ENCODE peak calls at places on chromosomes 12 and 14, in four cellular contexts. S, Y, Q and A are unnamed samples.

GRCh38 chr12:67531051-67531450 is 117.5 kb upstream of the DYRK2 start:
- DNase-seq in Y (no peak), Q (no peak), S (no peak), A (no peak)

GRCh38 chr12:71865166-71865713 is 25.7 kb downstream of the TBC1D15 start:
- DNase-seq in Y (no peak), Q (no peak), S (no peak), A (peak)

GRCh38 chr14:23227566-23227965 is 10.2 kb upstream of the RNF212B start:
- DNase-seq in S (no peak), Q (no peak), Y (no peak), A (no peak)

GRCh38 chr14:55151601-55152000 is 22.5 kb downstream of the LGALS3 start:
- DNase-seq in Y (no peak), Q (no peak), S (no peak), A (peak)

GRCh38 chr12:31204995-31205582 is 120.9 kb downstream of the SINHCAF start:
- DNase-seq in Q (no peak), S (peak), Y (no peak), A (peak)

GRCh38 chr12:48816148-48816854 is 2.0 kb upstream of the CACNB3 start:
- DNase-seq in S (no peak), Q (no peak), Y (no peak), A (no peak)

GRCh38 chr14:46940600-46940999 is 289.0 kb upstream of the RPL10L start:
- DNase-seq in S (no peak), Y (no peak), Q (no peak), A (no peak)

GRCh38 chr12:19031032-19031431 is 98.5 kb upstream of the PLEKHA5 start:
- DNase-seq in Y (no peak), Q (no peak), S (no peak), A (peak)

GRCh38 chr14:99791476-99792283 is 1.5 kb upstream of the EML1 start:
- DNase-seq in Y (no peak), S (no peak), Q (no peak), A (no peak)

GRCh38 chr12:103771466-103771865 is 69.6 kb downstream of the NT5DC3 start:
- DNase-seq in Y (peak), S (no peak), Q (peak), A (peak)
- TF ChIP-seq CEBPB in Y (no peak), S (no peak), Q (no peak), A (no peak)

GRCh38 chr12:54028324-54029201 is at the start of gene HOXC6:
- DNase-seq in S (no peak), Q (no peak), Y (peak), A (no peak)
- TF ChIP-seq CHD1 in S (no peak), Q (no peak), Y (no peak), A (no peak)

GRCh38 chr12:120175537-120175936 is 19.0 kb downstream of the GCN1 start:
- DNase-seq in S (no peak), Q (no peak), Y (no peak), A (no peak)
- TF ChIP-seq CEBPB in S (no peak), Q (no peak), Y (no peak), A (no peak)

GRCh38 chr12:46401703-46402102 is 29.1 kb upstream of the SLC38A2 start:
- DNase-seq in Q (no peak), S (no peak), Y (no peak), A (peak)
- TF ChIP-seq CHD1 in Q (no peak), S (no peak), Y (no peak), A (no peak)

DNA sequence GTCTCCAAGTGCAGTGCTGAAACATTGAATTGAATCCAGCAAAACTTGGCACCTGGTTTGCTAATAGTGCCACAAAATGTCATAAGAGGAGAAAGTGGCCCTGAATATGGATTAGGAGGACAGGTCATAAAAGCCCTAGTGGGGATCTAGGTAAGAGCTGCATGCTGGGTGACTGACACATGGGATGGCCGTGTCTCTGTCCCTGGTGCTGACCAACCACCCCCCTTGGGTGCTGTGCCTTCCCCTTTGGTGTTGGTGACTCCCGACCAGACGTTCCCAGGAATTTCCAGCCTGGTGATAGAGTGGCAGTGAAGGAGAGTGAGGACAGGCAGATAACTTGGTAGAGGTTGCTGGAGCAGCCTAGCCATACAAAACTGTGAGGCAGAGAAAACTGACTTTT is 142.8 kb downstream of the VRK1 start:
- DNase-seq in S (no peak), Q (no peak), Y (peak), A (no peak)
- TF ChIP-seq CEBPB in S (no peak), Q (no peak), Y (no peak), A (no peak)